ENCODE peak calls at places on chromosomes 13 and 19, in eight cellular contexts. D, F, W, J, L, E, R and G are unnamed samples.

GRCh38 chr13:101341464-101341863 is 74.8 kb downstream of the NALCN start:
- DNase-seq in J (no peak), E (no peak), R (no peak), L (no peak), D (no peak), W (no peak), F (peak), G (peak)

GRCh38 chr19:6476155-6476895 is 5.3 kb downstream of the DENND1C start:
- DNase-seq in W (peak), R (peak), L (peak), F (peak), J (peak), E (peak), D (peak), G (peak)

GRCh38 chr19:21848706-21849105 is 12.7 kb upstream of the ZNF43 start:
- DNase-seq in D (peak), E (no peak), L (peak), W (no peak), J (no peak), R (no peak), F (peak), G (peak)

GRCh38 chr13:37869756-37870488 is at the start of gene TRPC4:
- DNase-seq in F (peak), W (peak), E (no peak), D (peak), L (peak), J (no peak), R (peak), G (peak)

GRCh38 chr19:1223018-1223855 is 14.6 kb downstream of the CBARP start:
- DNase-seq in R (peak), W (no peak), J (peak), E (no peak), L (peak), D (no peak), F (peak), G (peak)

GRCh38 chr19:32869369-32870153 is at the start of gene SLC7A9:
- DNase-seq in L (no peak), R (no peak), E (no peak), D (no peak), J (no peak), W (no peak), F (no peak), G (no peak)

GRCh38 chr13:61370520-61370919 is 45.1 kb downstream of the PCDH20 start:
- DNase-seq in E (no peak), F (peak), D (no peak), J (no peak), R (no peak), W (no peak), L (no peak), G (no peak)

GRCh38 chr13:30126903-30127428 is 180.4 kb downstream of the KATNAL1 start:
- DNase-seq in D (no peak), R (no peak), W (no peak), E (no peak), F (no peak), J (no peak), L (peak), G (peak)

GRCh38 chr19:55165952-55166529 is 372 bp downstream of the DNAAF3 start:
- DNase-seq in R (peak), D (no peak), L (peak), W (peak), E (peak), F (peak), J (peak), G (peak)

GRCh38 chr19:2969104-2969504 is 8.3 kb upstream of the TLE6 start:
- DNase-seq in F (no peak), W (no peak), R (no peak), E (no peak), L (no peak), D (no peak), J (no peak), G (no peak)